ENCODE peak calls at places on chromosomes 2 and 18, in four cellular contexts. Y is CD8-positive, alpha-beta T cell; C is A673; G is right cardiac atrium. T is an unnamed sample. For H3K4me1, the result is how much of the 10 kb centered on the place peaks cover.

GRCh38 chr18:73503326-73503725 is 635.5 kb upstream of the NETO1 start:
- DNase-seq in Y (no peak), C (no peak), G (no peak), T (no peak)

GRCh38 chr2:61775956-61776570 is 77.8 kb downstream of the FAM161A start:
- DNase-seq in Y (no peak), C (no peak), G (no peak), T (no peak)

GRCh38 chr2:222424281-222424728 is at the start of gene SGPP2:
- DNase-seq in Y (no peak), C (no peak), G (no peak), T (peak)

GRCh38 chr2:204026294-204026693 is 89.7 kb downstream of the ICOS start:
- DNase-seq in Y (no peak), C (no peak), G (no peak), T (no peak)

GRCh38 chr18:53148056-53148574 is 808.1 kb downstream of the DCC start:
- DNase-seq in Y (no peak), C (no peak), G (no peak), T (no peak)

GRCh38 chr2:182554950-182555349 is 128.1 kb upstream of the PDE1A start:
- DNase-seq in Y (no peak), C (no peak), G (no peak), T (no peak)

GRCh38 chr18:36850527-36851201 is 21.7 kb downstream of the KIAA1328 start:
- DNase-seq in Y (no peak), C (peak), G (no peak), T (peak)

GRCh38 chr2:39649491-39649890 is 16.2 kb upstream of the TMEM178A start:
- DNase-seq in Y (no peak), C (no peak), G (no peak), T (no peak)

GRCh38 chr2:204533629-204534370 is 11.5 kb upstream of the PARD3B start:
- DNase-seq in Y (no peak), C (no peak), G (no peak), T (no peak)

GRCh38 chr2:21515903-21516302 is 392.1 kb downstream of the TDRD15 start:
- DNase-seq in Y (no peak), C (no peak), G (no peak), T (no peak)

GRCh38 chr2:226088366-226088674 is 688.8 kb downstream of the NYAP2 start:
- DNase-seq in Y (no peak), C (no peak), G (no peak), T (no peak)

GRCh38 chr2:185984670-185985069 is 246.1 kb downstream of the FSIP2 start:
- DNase-seq in Y (no peak), C (no peak), G (no peak), T (no peak)

GRCh38 chr2:12020833-12021469 is 274.5 kb downstream of the LPIN1 start:
- DNase-seq in Y (no peak), C (no peak), G (no peak), T (no peak)

GRCh38 chr2:238897122-238897880 is 49.4 kb downstream of the TWIST2 start:
- DNase-seq in Y (no peak), C (no peak), G (no peak), T (no peak)

GRCh38 chr2:171513719-171514160 is 8.5 kb upstream of the CYBRD1 start:
- DNase-seq in Y (no peak), C (no peak), G (no peak), T (no peak)

GRCh38 chr18:6069539-6069938 is 174.2 kb upstream of the TMEM200C start:
- DNase-seq in Y (no peak), C (no peak), G (no peak), T (no peak)

GRCh38 chr2:200100027-200100426 is 144.6 kb downstream of the MAIP1 start:
- DNase-seq in Y (no peak), C (no peak), G (no peak), T (no peak)

GRCh38 chr2:170155022-170155722 is 22.8 kb upstream of the MYO3B start:
- DNase-seq in Y (no peak), C (peak), G (peak), T (peak)

GRCh38 chr2:121748202-121748601 is 7.2 kb upstream of the TSN start:
- DNase-seq in Y (no peak), C (peak), G (no peak), T (peak)

GRCh38 chr2:74552914-74553811 is 579 bp downstream of the LOXL3 start:
- DNase-seq in Y (no peak), C (no peak), G (peak), T (peak)

GRCh38 chr2:25294573-25295462 is 46.9 kb downstream of the DNMT3A start:
- DNase-seq in Y (peak), C (peak), G (peak), T (peak)

GRCh38 chr18:9811978-9812377 is 73.8 kb upstream of the TXNDC2 start:
- DNase-seq in Y (no peak), C (no peak), G (no peak), T (no peak)

GRCh38 chr2:30446602-30447148 is 371 bp upstream of the LCLAT1 start:
- DNase-seq in Y (no peak), C (no peak), G (no peak), T (no peak)

GRCh38 chr2:201180010-201180409 is 2.9 kb upstream of the CASP10 start:
- DNase-seq in Y (no peak), C (peak), G (no peak), T (no peak)

GRCh38 chr18:31364190-31364589 is 12.4 kb upstream of the DSG4 start:
- DNase-seq in Y (no peak), C (no peak), G (no peak), T (no peak)

GRCh38 chr2:164073053-164073757 is 337.4 kb upstream of the FIGN start:
- DNase-seq in Y (no peak), C (peak), G (no peak), T (peak)

GRCh38 chr2:129820908-129821307 is 158.6 kb upstream of the RAB6C start:
- DNase-seq in Y (no peak), C (no peak), G (no peak), T (no peak)

DNA sequence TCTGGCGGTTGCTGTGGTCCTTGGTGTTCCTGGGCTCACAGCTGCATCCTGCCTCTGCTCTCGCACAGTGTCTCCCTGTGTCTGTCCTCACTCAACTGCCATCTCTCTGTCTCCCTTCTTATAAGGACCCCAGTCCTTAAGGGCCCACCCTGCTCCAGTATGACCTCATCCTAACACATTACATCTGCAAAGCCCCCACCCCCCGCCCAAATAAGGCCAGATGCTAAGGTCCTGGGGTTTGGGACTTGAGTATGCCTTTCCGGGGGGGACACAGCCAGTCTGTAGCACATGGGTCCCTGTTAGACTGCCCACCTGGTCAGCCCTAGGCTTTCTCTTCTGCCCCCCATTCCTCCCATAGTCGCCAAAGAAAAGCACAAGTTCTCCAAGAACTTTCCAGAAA is 40.7 kb downstream of the FER1L5 start:
- DNase-seq in Y (no peak), C (no peak), G (no peak), T (no peak)
- H3K4me1 ChIP-seq in Y (under half), C (under half), G (under half), T (under half)

GRCh38 chr2:212193066-212193465 is 345.5 kb downstream of the ERBB4 start:
- DNase-seq in Y (no peak), C (peak), G (no peak), T (no peak)

GRCh38 chr2:212193803-212194202 is 344.8 kb downstream of the ERBB4 start:
- DNase-seq in Y (no peak), C (no peak), G (no peak), T (no peak)

DNA sequence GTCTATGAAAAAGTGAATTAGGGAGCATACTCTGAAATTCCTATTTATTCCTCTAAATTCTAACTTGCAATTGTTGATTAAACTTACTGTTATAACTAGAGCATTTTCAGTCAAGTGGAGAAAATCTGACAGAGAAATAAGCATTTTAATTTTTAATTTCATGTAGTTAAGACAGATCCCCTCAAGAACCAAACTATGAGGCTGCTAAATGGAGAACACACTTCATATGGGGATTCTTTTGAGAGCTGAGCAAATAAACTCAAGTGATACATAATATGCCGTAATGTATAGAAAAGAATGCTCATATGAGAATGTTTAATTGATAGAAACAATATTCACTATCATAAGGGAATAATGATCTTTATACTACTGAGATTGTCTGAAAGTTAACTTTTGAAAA is 340.8 kb downstream of the ERBB4 start:
- DNase-seq in Y (no peak), C (no peak), G (no peak), T (no peak)
- H3K4me1 ChIP-seq in Y (under half), C (under half), G (under half), T (under half)

DNA sequence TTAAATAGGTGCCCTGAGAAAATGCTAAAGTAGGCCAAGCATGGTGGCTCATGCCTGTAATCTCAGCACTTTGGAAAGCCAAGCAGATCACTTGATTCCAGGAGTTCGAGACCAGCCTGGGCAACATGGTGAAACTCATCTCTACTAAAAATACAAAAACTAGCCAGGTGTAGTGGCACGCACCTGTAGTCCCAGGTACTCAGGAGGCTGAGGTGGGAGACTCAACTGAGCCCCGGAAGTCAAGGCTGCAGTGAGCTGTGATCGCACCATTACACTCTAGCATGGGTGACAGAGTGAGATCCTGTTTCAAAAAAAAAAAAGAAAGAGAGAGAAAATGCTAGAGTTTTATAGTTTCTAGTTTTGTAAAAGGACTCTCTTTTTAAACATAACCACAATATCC is 12.0 kb downstream of the ANKRD44 start:
- DNase-seq in Y (no peak), C (no peak), G (no peak), T (no peak)
- H3K4me1 ChIP-seq in Y (half or more), C (under half), G (under half), T (under half)

GRCh38 chr2:161419338-161419965 is 3.4 kb downstream of the TBR1 start:
- DNase-seq in Y (no peak), C (no peak), G (no peak), T (no peak)

GRCh38 chr2:161418275-161418714 is 2.2 kb downstream of the TBR1 start:
- DNase-seq in Y (no peak), C (no peak), G (no peak), T (no peak)

GRCh38 chr2:161420406-161421025 is 4.4 kb downstream of the TBR1 start:
- DNase-seq in Y (no peak), C (no peak), G (no peak), T (no peak)

GRCh38 chr2:161417428-161418274 is 1.6 kb downstream of the TBR1 start:
- DNase-seq in Y (no peak), C (no peak), G (no peak), T (no peak)

DNA sequence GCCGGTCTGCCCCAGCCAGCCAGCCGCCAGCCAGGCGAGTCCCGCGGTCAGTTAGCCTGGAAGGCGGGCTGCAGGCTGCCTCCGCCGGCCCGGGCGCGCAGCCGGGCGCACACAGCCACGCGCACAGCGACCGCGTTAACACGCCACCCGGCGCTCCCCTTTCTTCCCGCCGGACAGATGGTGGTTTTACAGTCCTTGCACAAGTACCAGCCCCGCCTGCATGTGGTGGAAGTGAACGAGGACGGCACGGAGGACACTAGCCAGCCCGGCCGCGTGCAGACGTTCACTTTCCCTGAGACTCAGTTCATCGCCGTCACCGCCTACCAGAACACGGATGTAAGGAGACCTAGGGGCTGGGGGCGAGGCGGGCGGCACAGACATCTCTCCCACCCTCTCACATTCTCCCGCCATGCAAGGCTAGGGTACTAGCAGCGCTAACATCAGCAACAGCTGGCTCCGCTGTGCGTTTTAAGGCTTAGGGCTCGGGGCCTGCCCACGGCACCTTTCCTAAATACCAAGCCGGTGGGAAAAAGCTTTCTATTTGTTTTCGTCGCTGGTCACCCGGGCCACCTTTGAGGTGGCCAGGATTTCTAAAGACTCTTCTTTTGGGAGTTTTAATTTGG is 2.7 kb downstream of the TBR1 start:
- DNase-seq in Y (no peak), C (no peak), G (no peak), T (no peak)
- H3K4me1 ChIP-seq in Y (under half), C (under half), G (under half), T (under half)

DNA sequence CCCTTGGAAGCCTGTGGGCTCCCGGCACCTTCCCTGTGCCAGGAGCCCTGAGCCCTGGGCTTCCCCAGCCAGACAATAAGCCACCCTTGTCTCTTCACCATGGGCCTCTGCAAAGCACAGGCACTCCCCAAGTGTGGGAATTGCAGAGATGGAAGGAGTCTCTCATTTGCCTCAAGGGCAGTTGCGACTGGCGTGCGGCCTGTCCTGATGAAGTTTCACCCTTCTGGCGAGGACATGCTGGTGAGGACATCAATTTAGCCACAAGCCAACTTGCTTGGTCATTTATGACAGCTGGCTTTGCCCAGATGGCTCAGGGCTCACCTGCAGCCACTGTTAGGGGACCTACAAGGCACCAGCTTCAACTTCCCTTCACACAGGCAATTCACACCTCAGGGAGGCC is 180.2 kb downstream of the ANAPC1 start:
- DNase-seq in Y (no peak), C (no peak), G (no peak), T (no peak)
- H3K4me1 ChIP-seq in Y (under half), C (under half), G (under half), T (under half)

GRCh38 chr2:37585982-37586621 is 85.3 kb downstream of the CDC42EP3 start:
- DNase-seq in Y (peak), C (peak), G (peak), T (no peak)

GRCh38 chr2:37588316-37588777 is 83.1 kb downstream of the CDC42EP3 start:
- DNase-seq in Y (no peak), C (no peak), G (no peak), T (no peak)

GRCh38 chr2:37587817-37588216 is 83.6 kb downstream of the CDC42EP3 start:
- DNase-seq in Y (no peak), C (no peak), G (no peak), T (no peak)

GRCh38 chr2:37585295-37585908 is 86.0 kb downstream of the CDC42EP3 start:
- DNase-seq in Y (no peak), C (no peak), G (no peak), T (no peak)

DNA sequence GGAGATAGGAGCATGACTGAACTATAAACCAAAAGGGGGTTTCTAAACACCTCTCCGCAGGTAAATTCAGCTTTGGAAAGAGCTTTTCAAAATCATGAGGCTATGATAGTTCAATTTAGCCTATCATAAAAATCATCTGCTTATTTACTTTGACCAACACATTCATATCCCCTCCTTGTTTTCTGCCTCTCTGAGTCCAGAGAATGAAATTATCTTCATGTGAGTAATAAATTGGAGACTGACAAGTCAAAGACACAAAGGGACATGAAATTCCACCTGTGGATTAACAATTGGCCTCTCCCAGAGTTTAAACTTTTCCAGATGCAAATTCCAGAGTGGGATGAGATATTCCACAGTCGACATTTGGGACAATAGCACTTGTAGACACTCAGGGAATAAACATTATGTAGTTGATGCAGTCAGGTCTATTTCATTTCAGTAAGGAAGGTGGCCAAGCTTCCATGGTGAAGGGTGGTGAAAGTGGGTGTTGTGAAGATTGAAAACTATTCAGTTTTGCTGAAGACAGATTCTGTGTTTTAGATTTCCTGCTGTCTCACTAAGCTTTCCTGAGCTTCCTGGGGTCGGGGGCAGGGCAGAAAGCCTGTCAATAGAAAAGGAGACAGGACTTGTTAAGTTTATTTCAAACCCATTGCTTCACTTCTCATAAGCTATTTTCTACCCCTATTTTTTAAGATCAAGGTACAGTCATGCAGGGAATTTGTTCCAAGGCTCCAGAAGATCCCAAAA is 84.6 kb downstream of the CDC42EP3 start:
- DNase-seq in Y (no peak), C (peak), G (no peak), T (no peak)
- H3K4me1 ChIP-seq in Y (half or more), C (half or more), G (under half), T (under half)

GRCh38 chr2:136024185-136024584 is 38.8 kb upstream of the DARS1 start:
- DNase-seq in Y (no peak), C (no peak), G (no peak), T (no peak)

GRCh38 chr2:136021976-136022375 is 36.5 kb upstream of the DARS1 start:
- DNase-seq in Y (no peak), C (no peak), G (no peak), T (no peak)

GRCh38 chr2:136021406-136021805 is 36.0 kb upstream of the DARS1 start:
- DNase-seq in Y (no peak), C (no peak), G (no peak), T (no peak)

GRCh38 chr2:136023416-136023815 is 38.0 kb upstream of the DARS1 start:
- DNase-seq in Y (no peak), C (no peak), G (no peak), T (peak)

GRCh38 chr2:136022747-136023146 is 37.3 kb upstream of the DARS1 start:
- DNase-seq in Y (no peak), C (no peak), G (no peak), T (no peak)
- H3K4me1 ChIP-seq in Y (under half), C (under half), G (under half), T (under half)

GRCh38 chr2:237540823-237541222 is 25.6 kb upstream of the PRLH start:
- DNase-seq in Y (no peak), C (no peak), G (peak), T (no peak)
- H3K4me1 ChIP-seq in Y (under half), C (under half), G (under half), T (under half)